ENCODE peak calls at places on chromosomes 6 and 20, in six cellular contexts. One of them, this sample, is unnamed. For H3K27me3 and H3K4me1, the result is how much of the 10 kb centered on the place peaks cover.

GRCh38 chr20:561437-562231 is 18.0 kb upstream of the CSNK2A1 start:
- DNase-seq in esophagus muscularis mucosa: no peak
- DNase-seq in tibial nerve: no peak
- DNase-seq in left ventricle myocardium inferior: peak
- DNase-seq in fibroblast of lung: peak
- DNase-seq in gastrocnemius medialis: peak
- DNase-seq in this sample: no peak

GRCh38 chr6:57294829-57295228 is 22.6 kb upstream of the PRIM2 start:
- DNase-seq in esophagus muscularis mucosa: no peak
- DNase-seq in tibial nerve: peak
- DNase-seq in left ventricle myocardium inferior: no peak
- DNase-seq in fibroblast of lung: no peak
- DNase-seq in gastrocnemius medialis: peak
- DNase-seq in this sample: no peak

GRCh38 chr6:117908246-117909107 is 1.4 kb downstream of the SLC35F1 start:
- DNase-seq in esophagus muscularis mucosa: peak
- DNase-seq in tibial nerve: no peak
- DNase-seq in left ventricle myocardium inferior: no peak
- DNase-seq in fibroblast of lung: peak
- DNase-seq in gastrocnemius medialis: no peak
- DNase-seq in this sample: no peak

GRCh38 chr6:29977425-29977727 is 35.0 kb downstream of the HLA-A start:
- DNase-seq in esophagus muscularis mucosa: no peak
- DNase-seq in tibial nerve: no peak
- DNase-seq in left ventricle myocardium inferior: no peak
- DNase-seq in fibroblast of lung: no peak
- DNase-seq in gastrocnemius medialis: no peak
- DNase-seq in this sample: no peak

GRCh38 chr6:39047434-39048327 is 900 bp upstream of the GLP1R start:
- DNase-seq in esophagus muscularis mucosa: no peak
- DNase-seq in tibial nerve: no peak
- DNase-seq in left ventricle myocardium inferior: no peak
- DNase-seq in fibroblast of lung: no peak
- DNase-seq in gastrocnemius medialis: no peak
- DNase-seq in this sample: no peak

GRCh38 chr6:121912905-121913304 is 477.5 kb downstream of the GJA1 start:
- DNase-seq in esophagus muscularis mucosa: no peak
- DNase-seq in tibial nerve: no peak
- DNase-seq in left ventricle myocardium inferior: no peak
- DNase-seq in fibroblast of lung: peak
- DNase-seq in gastrocnemius medialis: no peak
- DNase-seq in this sample: no peak

GRCh38 chr20:61706562-61706961 is 359.1 kb downstream of the TAF4 start:
- DNase-seq in esophagus muscularis mucosa: no peak
- DNase-seq in tibial nerve: no peak
- DNase-seq in left ventricle myocardium inferior: no peak
- DNase-seq in fibroblast of lung: no peak
- DNase-seq in gastrocnemius medialis: no peak
- DNase-seq in this sample: no peak

GRCh38 chr6:154569136-154569862 is 58.8 kb upstream of the CNKSR3 start:
- DNase-seq in esophagus muscularis mucosa: no peak
- DNase-seq in tibial nerve: no peak
- DNase-seq in left ventricle myocardium inferior: no peak
- DNase-seq in fibroblast of lung: no peak
- DNase-seq in gastrocnemius medialis: no peak
- DNase-seq in this sample: no peak

GRCh38 chr6:7073810-7074525 is 33.8 kb upstream of the RREB1 start:
- DNase-seq in esophagus muscularis mucosa: no peak
- DNase-seq in tibial nerve: no peak
- DNase-seq in left ventricle myocardium inferior: no peak
- DNase-seq in fibroblast of lung: no peak
- DNase-seq in gastrocnemius medialis: peak
- DNase-seq in this sample: peak

GRCh38 chr20:50987493-50988210 is 29.0 kb downstream of the MOCS3 start:
- DNase-seq in esophagus muscularis mucosa: no peak
- DNase-seq in tibial nerve: peak
- DNase-seq in left ventricle myocardium inferior: no peak
- DNase-seq in fibroblast of lung: peak
- DNase-seq in gastrocnemius medialis: peak
- DNase-seq in this sample: no peak

GRCh38 chr20:7031222-7031621 is 263.7 kb downstream of the BMP2 start:
- DNase-seq in esophagus muscularis mucosa: no peak
- DNase-seq in tibial nerve: no peak
- DNase-seq in left ventricle myocardium inferior: no peak
- DNase-seq in fibroblast of lung: no peak
- DNase-seq in gastrocnemius medialis: no peak
- DNase-seq in this sample: no peak

GRCh38 chr20:23546435-23547144 is 21.7 kb downstream of the CST9L start:
- DNase-seq in esophagus muscularis mucosa: peak
- DNase-seq in tibial nerve: no peak
- DNase-seq in left ventricle myocardium inferior: no peak
- DNase-seq in fibroblast of lung: no peak
- DNase-seq in gastrocnemius medialis: no peak
- DNase-seq in this sample: no peak

GRCh38 chr6:38876470-38876869 is 161.4 kb downstream of the DNAH8 start:
- DNase-seq in esophagus muscularis mucosa: no peak
- DNase-seq in tibial nerve: no peak
- DNase-seq in left ventricle myocardium inferior: no peak
- DNase-seq in fibroblast of lung: peak
- DNase-seq in gastrocnemius medialis: no peak
- DNase-seq in this sample: no peak

GRCh38 chr20:10846831-10847230 is 173.0 kb upstream of the JAG1 start:
- DNase-seq in esophagus muscularis mucosa: no peak
- DNase-seq in tibial nerve: no peak
- DNase-seq in left ventricle myocardium inferior: no peak
- DNase-seq in fibroblast of lung: peak
- DNase-seq in gastrocnemius medialis: no peak
- DNase-seq in this sample: no peak

GRCh38 chr6:134550604-134551003 is 232.7 kb upstream of the SGK1 start:
- DNase-seq in esophagus muscularis mucosa: no peak
- DNase-seq in tibial nerve: no peak
- DNase-seq in left ventricle myocardium inferior: no peak
- DNase-seq in fibroblast of lung: peak
- DNase-seq in gastrocnemius medialis: no peak
- DNase-seq in this sample: no peak

GRCh38 chr20:325889-326644 is 715 bp downstream of the SOX12 start:
- DNase-seq in esophagus muscularis mucosa: no peak
- DNase-seq in tibial nerve: no peak
- DNase-seq in left ventricle myocardium inferior: peak
- DNase-seq in fibroblast of lung: peak
- DNase-seq in gastrocnemius medialis: peak
- DNase-seq in this sample: peak

GRCh38 chr6:3118353-3119039 is at the start of gene BPHL:
- DNase-seq in esophagus muscularis mucosa: peak
- DNase-seq in tibial nerve: peak
- DNase-seq in left ventricle myocardium inferior: peak
- DNase-seq in fibroblast of lung: peak
- DNase-seq in gastrocnemius medialis: peak
- DNase-seq in this sample: peak

GRCh38 chr6:8707956-8708772 is 272.8 kb upstream of the SLC35B3 start:
- DNase-seq in esophagus muscularis mucosa: no peak
- DNase-seq in tibial nerve: no peak
- DNase-seq in left ventricle myocardium inferior: no peak
- DNase-seq in fibroblast of lung: peak
- DNase-seq in gastrocnemius medialis: no peak
- DNase-seq in this sample: peak

GRCh38 chr6:19028201-19028600 is 641.1 kb downstream of the RNF144B start:
- DNase-seq in esophagus muscularis mucosa: no peak
- DNase-seq in tibial nerve: no peak
- DNase-seq in left ventricle myocardium inferior: no peak
- DNase-seq in fibroblast of lung: no peak
- DNase-seq in gastrocnemius medialis: no peak
- DNase-seq in this sample: no peak

GRCh38 chr6:42424906-42425474 is 26.7 kb downstream of the TRERF1 start:
- DNase-seq in esophagus muscularis mucosa: no peak
- DNase-seq in tibial nerve: no peak
- DNase-seq in left ventricle myocardium inferior: no peak
- DNase-seq in fibroblast of lung: no peak
- DNase-seq in gastrocnemius medialis: no peak
- DNase-seq in this sample: no peak

GRCh38 chr6:149651056-149651455 is 2.5 kb upstream of the KATNA1 start:
- DNase-seq in esophagus muscularis mucosa: no peak
- DNase-seq in tibial nerve: no peak
- DNase-seq in left ventricle myocardium inferior: no peak
- DNase-seq in fibroblast of lung: no peak
- DNase-seq in gastrocnemius medialis: no peak
- DNase-seq in this sample: no peak

DNA sequence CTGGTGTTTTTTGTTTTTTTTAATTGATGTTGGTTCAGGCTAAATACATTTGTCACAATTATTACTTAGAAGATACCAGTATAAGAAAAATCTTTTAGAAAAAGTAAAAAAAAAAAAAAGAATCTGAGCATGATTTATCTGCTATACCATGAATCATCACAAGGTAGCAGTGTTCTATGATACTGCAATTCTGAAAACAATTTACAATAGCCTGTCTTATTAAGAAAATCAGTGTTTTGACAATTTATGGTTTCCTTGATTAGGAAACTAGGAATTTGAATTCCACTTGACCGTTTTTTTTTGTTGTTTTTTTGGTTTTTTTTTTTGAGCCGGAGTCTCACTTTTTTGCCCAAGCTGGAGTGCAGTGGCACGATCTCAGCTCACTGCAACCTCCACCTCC is 9.3 kb upstream of the MAK start:
- DNase-seq in esophagus muscularis mucosa: no peak
- DNase-seq in tibial nerve: no peak
- DNase-seq in left ventricle myocardium inferior: no peak
- DNase-seq in fibroblast of lung: no peak
- DNase-seq in gastrocnemius medialis: no peak
- DNase-seq in this sample: no peak
- TF ChIP-seq CTCF in esophagus muscularis mucosa: peak
- TF ChIP-seq CTCF in tibial nerve: no peak
- TF ChIP-seq CTCF in left ventricle myocardium inferior: peak
- TF ChIP-seq CTCF in fibroblast of lung: no peak
- TF ChIP-seq CTCF in gastrocnemius medialis: no peak
- TF ChIP-seq CTCF in this sample: peak

GRCh38 chr6:166010585-166010984 is 157.1 kb downstream of the TBXT start:
- DNase-seq in esophagus muscularis mucosa: no peak
- DNase-seq in tibial nerve: no peak
- DNase-seq in left ventricle myocardium inferior: no peak
- DNase-seq in fibroblast of lung: no peak
- DNase-seq in gastrocnemius medialis: no peak
- DNase-seq in this sample: no peak

GRCh38 chr6:166007349-166008263 is 160.0 kb downstream of the TBXT start:
- DNase-seq in esophagus muscularis mucosa: peak
- DNase-seq in tibial nerve: no peak
- DNase-seq in left ventricle myocardium inferior: peak
- DNase-seq in fibroblast of lung: peak
- DNase-seq in gastrocnemius medialis: no peak
- DNase-seq in this sample: no peak

GRCh38 chr6:166010136-166010535 is 157.5 kb downstream of the TBXT start:
- DNase-seq in esophagus muscularis mucosa: peak
- DNase-seq in tibial nerve: no peak
- DNase-seq in left ventricle myocardium inferior: no peak
- DNase-seq in fibroblast of lung: no peak
- DNase-seq in gastrocnemius medialis: no peak
- DNase-seq in this sample: no peak

GRCh38 chr6:166009385-166010031 is 158.1 kb downstream of the TBXT start:
- DNase-seq in esophagus muscularis mucosa: peak
- DNase-seq in tibial nerve: no peak
- DNase-seq in left ventricle myocardium inferior: no peak
- DNase-seq in fibroblast of lung: no peak
- DNase-seq in gastrocnemius medialis: no peak
- DNase-seq in this sample: no peak

GRCh38 chr6:166008441-166009369 is 158.9 kb downstream of the TBXT start:
- DNase-seq in esophagus muscularis mucosa: peak
- DNase-seq in tibial nerve: no peak
- DNase-seq in left ventricle myocardium inferior: no peak
- DNase-seq in fibroblast of lung: peak
- DNase-seq in gastrocnemius medialis: no peak
- DNase-seq in this sample: no peak
- H3K27me3 ChIP-seq in esophagus muscularis mucosa: under half
- H3K27me3 ChIP-seq in tibial nerve: under half
- H3K27me3 ChIP-seq in left ventricle myocardium inferior: half or more
- H3K27me3 ChIP-seq in fibroblast of lung: under half
- H3K27me3 ChIP-seq in gastrocnemius medialis: half or more
- H3K27me3 ChIP-seq in this sample: half or more

GRCh38 chr6:75281643-75282042 is 2.9 kb downstream of the TMEM30A start:
- DNase-seq in esophagus muscularis mucosa: no peak
- DNase-seq in tibial nerve: no peak
- DNase-seq in left ventricle myocardium inferior: no peak
- DNase-seq in fibroblast of lung: no peak
- DNase-seq in gastrocnemius medialis: no peak
- DNase-seq in this sample: no peak

GRCh38 chr6:75282706-75283105 is 1.9 kb downstream of the TMEM30A start:
- DNase-seq in esophagus muscularis mucosa: no peak
- DNase-seq in tibial nerve: no peak
- DNase-seq in left ventricle myocardium inferior: no peak
- DNase-seq in fibroblast of lung: peak
- DNase-seq in gastrocnemius medialis: no peak
- DNase-seq in this sample: no peak

GRCh38 chr6:75278474-75279077 is 6.0 kb downstream of the TMEM30A start:
- DNase-seq in esophagus muscularis mucosa: no peak
- DNase-seq in tibial nerve: no peak
- DNase-seq in left ventricle myocardium inferior: no peak
- DNase-seq in fibroblast of lung: peak
- DNase-seq in gastrocnemius medialis: no peak
- DNase-seq in this sample: no peak

GRCh38 chr6:75280131-75280855 is 4.3 kb downstream of the TMEM30A start:
- DNase-seq in esophagus muscularis mucosa: no peak
- DNase-seq in tibial nerve: no peak
- DNase-seq in left ventricle myocardium inferior: no peak
- DNase-seq in fibroblast of lung: peak
- DNase-seq in gastrocnemius medialis: no peak
- DNase-seq in this sample: no peak

GRCh38 chr6:75279418-75279817 is 5.2 kb downstream of the TMEM30A start:
- DNase-seq in esophagus muscularis mucosa: no peak
- DNase-seq in tibial nerve: no peak
- DNase-seq in left ventricle myocardium inferior: no peak
- DNase-seq in fibroblast of lung: peak
- DNase-seq in gastrocnemius medialis: no peak
- DNase-seq in this sample: no peak
- H3K4me1 ChIP-seq in esophagus muscularis mucosa: half or more
- H3K4me1 ChIP-seq in tibial nerve: half or more
- H3K4me1 ChIP-seq in left ventricle myocardium inferior: half or more
- H3K4me1 ChIP-seq in fibroblast of lung: under half
- H3K4me1 ChIP-seq in gastrocnemius medialis: half or more
- H3K4me1 ChIP-seq in this sample: half or more

DNA sequence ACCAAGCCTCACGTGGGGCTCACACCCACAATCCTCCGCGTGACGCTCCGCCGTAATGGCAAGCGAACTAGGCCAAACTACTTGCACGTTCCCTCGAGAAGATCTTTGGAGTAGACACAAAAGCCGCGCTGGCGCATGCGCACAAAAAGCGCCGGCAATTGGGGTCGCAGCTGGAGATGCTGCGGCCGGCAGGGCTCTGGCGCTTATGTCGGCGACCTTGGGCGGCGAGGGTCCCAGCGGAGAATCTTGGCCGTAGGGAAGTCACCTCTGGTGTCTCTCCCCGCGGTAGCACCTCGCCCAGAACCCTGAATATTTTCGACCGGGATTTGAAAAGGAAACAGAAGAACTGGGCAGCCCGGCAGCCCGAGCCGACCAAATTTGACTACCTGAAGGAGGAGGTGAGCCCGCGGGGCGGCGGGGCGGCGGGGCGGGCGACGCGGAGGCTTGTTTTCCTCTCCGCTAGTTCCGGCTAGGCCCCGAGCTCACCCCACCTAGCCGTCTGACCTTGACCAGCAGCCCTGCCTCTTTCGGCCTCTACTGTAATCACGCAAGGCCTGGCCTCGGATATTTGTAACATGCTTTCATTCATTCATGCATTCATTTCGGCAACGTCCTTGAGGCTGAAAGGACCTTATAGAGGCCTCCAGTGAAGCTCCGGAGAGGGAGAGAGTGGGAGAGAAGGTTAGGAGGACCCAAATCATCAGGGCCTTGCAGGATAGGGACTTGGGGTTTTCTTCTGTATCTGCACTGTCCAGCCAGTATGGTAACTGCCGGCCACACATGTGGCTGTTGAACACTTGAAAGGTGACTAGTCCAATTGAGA is at the start of the genes ESF1 and NDUFAF5:
- DNase-seq in esophagus muscularis mucosa: peak
- DNase-seq in tibial nerve: peak
- DNase-seq in left ventricle myocardium inferior: peak
- DNase-seq in fibroblast of lung: peak
- DNase-seq in gastrocnemius medialis: peak
- DNase-seq in this sample: peak
- TF ChIP-seq CTCF in esophagus muscularis mucosa: no peak
- TF ChIP-seq CTCF in tibial nerve: no peak
- TF ChIP-seq CTCF in left ventricle myocardium inferior: no peak
- TF ChIP-seq CTCF in fibroblast of lung: no peak
- TF ChIP-seq CTCF in gastrocnemius medialis: no peak
- TF ChIP-seq CTCF in this sample: no peak